ENCODE peak calls at places on chromosomes 13 and 19, in seven cellular contexts. O is T-helper 2 cell treated with Interferon-gamma antibody and Interleukin-4, amounts not matched to agents 5 μg/mL and 100 μg/mL, for 36 hours; B is GM10248; W is EL; A is NCI-H1930; V is endothelial cell; P is activated CD4-positive, alpha-beta T cell treated with anti-CD3 and anti-CD28 coated beads, Interleukin-2, amount 50 U/mL, for 24 hours. Z is an unnamed sample.

GRCh38 chr13:77733674-77734073 is 36.2 kb downstream of the SLAIN1 start:
- DNase-seq in B (no peak), O (no peak), W (no peak), V (no peak), A (no peak), P (no peak), Z (no peak)

GRCh38 chr13:29693297-29693945 is 97.9 kb upstream of the SLC7A1 start:
- DNase-seq in O (no peak), B (no peak), P (no peak), W (no peak), V (no peak), A (no peak), Z (no peak)

GRCh38 chr13:36685912-36686311 is 12.1 kb downstream of the SERTM1 start:
- DNase-seq in W (peak; percentile 18), V (no peak), A (no peak), P (no peak), B (no peak), O (no peak), Z (peak; percentile 23)

GRCh38 chr13:49348748-49349147 is 95.1 kb downstream of the CAB39L start:
- DNase-seq in W (no peak), B (no peak), V (no peak), P (no peak), O (no peak), A (no peak), Z (no peak)

GRCh38 chr19:56958428-56958827 is 117.9 kb upstream of the PEG3 start:
- DNase-seq in V (no peak), O (no peak), B (no peak), P (no peak), A (no peak), W (no peak), Z (no peak)

GRCh38 chr19:19316082-19316481 is 4.2 kb downstream of the SUGP1 start:
- DNase-seq in W (no peak), A (no peak), V (no peak), B (no peak), P (no peak), O (no peak), Z (no peak)

GRCh38 chr13:50119593-50119992 is 104.3 kb downstream of the KCNRG start:
- DNase-seq in A (no peak), B (no peak), W (no peak), P (no peak), V (no peak), O (no peak), Z (no peak)

GRCh38 chr19:8074501-8074900 is 21.9 kb downstream of the CCL25 start:
- DNase-seq in A (no peak), O (no peak), P (no peak), B (no peak), W (no peak), V (no peak), Z (no peak)

GRCh38 chr19:5913739-5914357 is at the start of gene CAPS:
- DNase-seq in B (no peak), V (no peak), W (peak; percentile 64), O (no peak), P (no peak), A (no peak), Z (peak; percentile 32)

GRCh38 chr13:102310691-102311432 is 91.0 kb downstream of the FGF14 start:
- DNase-seq in P (no peak), O (no peak), V (no peak), W (no peak), B (no peak), A (no peak), Z (no peak)

GRCh38 chr13:110685305-110685704 is 20.6 kb downstream of the CARS2 start:
- DNase-seq in A (no peak), W (peak; percentile 92), V (no peak), B (no peak), O (no peak), P (no peak), Z (peak; percentile 93)

GRCh38 chr19:23699521-23699860 is 12.5 kb upstream of the ZNF675 start:
- DNase-seq in A (no peak), W (peak; percentile 62), O (no peak), P (no peak), V (no peak), B (no peak), Z (peak; percentile 36)

GRCh38 chr19:28313633-28314032 is 899.3 kb downstream of the UQCRFS1 start:
- DNase-seq in O (no peak), B (no peak), V (no peak), W (peak; percentile 34), A (no peak), P (no peak), Z (no peak)

GRCh38 chr13:33227927-33228644 is 57.5 kb downstream of the STARD13 start:
- DNase-seq in A (no peak), W (no peak), B (no peak), V (no peak), O (no peak), P (no peak), Z (no peak)